ENCODE peak calls at places on chromosome 6, in seven cellular contexts. Y is mucosa of gallbladder, R is NCI-H69, S is RWPE2, D is GM13976, F is NCI-H1436, G is IMR-90. A is an unnamed sample.

GRCh38 chr6:11770546-11771466 is 7.8 kb downstream of the ADTRP start:
- DNase-seq in Y (peak), R (no peak), S (peak), D (peak), F (no peak), G (peak), A (no peak)

GRCh38 chr6:21846541-21847451 is 253.2 kb downstream of the SOX4 start:
- DNase-seq in Y (no peak), R (peak), S (no peak), D (no peak), F (peak), G (peak), A (peak)

GRCh38 chr6:100463685-100464161 is 998 bp downstream of the SIM1 start:
- DNase-seq in Y (no peak), R (no peak), S (no peak), D (peak), F (no peak), G (no peak), A (no peak)

GRCh38 chr6:159806021-159806458 is 6.0 kb downstream of the PNLDC1 start:
- DNase-seq in Y (no peak), R (no peak), S (no peak), D (no peak), F (no peak), G (no peak), A (no peak)

GRCh38 chr6:148566664-148567350 is 180.0 kb upstream of the UST start:
- DNase-seq in Y (no peak), R (no peak), S (no peak), D (peak), F (no peak), G (no peak), A (no peak)

GRCh38 chr6:157954150-157955117 is 27.2 kb upstream of the SYNJ2 start:
- DNase-seq in Y (peak), R (peak), S (no peak), D (no peak), F (no peak), G (peak), A (no peak)

GRCh38 chr6:20409427-20409971 is 7.8 kb downstream of the E2F3 start:
- DNase-seq in Y (no peak), R (no peak), S (no peak), D (peak), F (no peak), G (no peak), A (no peak)

GRCh38 chr6:9799582-9799981 is 615.3 kb downstream of the TFAP2A start:
- DNase-seq in Y (no peak), R (no peak), S (no peak), D (no peak), F (no peak), G (no peak), A (no peak)

GRCh38 chr6:16670183-16670582 is 91.1 kb downstream of the ATXN1 start:
- DNase-seq in Y (no peak), R (no peak), S (no peak), D (no peak), F (no peak), G (no peak), A (no peak)

GRCh38 chr6:72624557-72625160 is 2.8 kb downstream of the KCNQ5 start:
- DNase-seq in Y (no peak), R (peak), S (no peak), D (no peak), F (no peak), G (peak), A (no peak)

GRCh38 chr6:153059757-153060156 is 57.2 kb upstream of the MTRF1L start:
- DNase-seq in Y (no peak), R (peak), S (no peak), D (no peak), F (no peak), G (no peak), A (no peak)

A was measured in activated CD8-positive, alpha-beta T cell treated with anti-CD3 and anti-CD28 coated beads, Interleukin-2, amount 10 ng/mL, durations not matched to agents 7 days and 5 days.